ENCODE peak calls at places on chromosome 19, in four cellular contexts. X is T-helper 9 cell, K is cardiac muscle cell, H is IMR-90. T is an unnamed sample.

GRCh38 chr19:49469828-49470614 is 4.0 kb upstream of the FLT3LG start:
- DNase-seq in H (peak; percentile 32), X (peak; percentile 66), K (no peak), T (no peak)

GRCh38 chr19:13139633-13140311 is 10.4 kb downstream of the STX10 start:
- DNase-seq in K (no peak), H (no peak), X (no peak), T (no peak)

GRCh38 chr19:12987190-12987589 is 8.1 kb upstream of the NFIX start:
- DNase-seq in X (no peak), H (no peak), K (no peak), T (no peak)

GRCh38 chr19:48925240-48925843 is 8.2 kb upstream of the DHDH start:
- DNase-seq in H (peak; percentile 91), K (peak; percentile 33), X (no peak), T (no peak)

GRCh38 chr19:4130635-4131438 is 6.9 kb upstream of the MAP2K2 start:
- DNase-seq in K (peak; percentile 65), H (peak; percentile 90), X (no peak), T (no peak)

GRCh38 chr19:33299061-33299665 is 3.2 kb downstream of the CEBPA start:
- DNase-seq in X (no peak), H (no peak), K (no peak), T (peak; percentile 55)

GRCh38 chr19:3176715-3177501 is 1.7 kb upstream of the S1PR4 start:
- DNase-seq in K (no peak), X (peak; percentile 65), H (peak; percentile 67), T (no peak)

GRCh38 chr19:45920458-45920857 is 5.9 kb upstream of the NANOS2 start:
- DNase-seq in X (no peak), H (no peak), K (no peak), T (no peak)

GRCh38 chr19:37114001-37114400 is 35.8 kb downstream of the ZNF420 start:
- DNase-seq in K (no peak), X (no peak), H (no peak), T (no peak)

GRCh38 chr19:11261902-11262839 is at the start of gene DOCK6:
- DNase-seq in K (no peak), H (no peak), X (no peak), T (no peak)

GRCh38 chr19:4161415-4162077 is 8.1 kb downstream of the CREB3L3 start:
- DNase-seq in X (no peak), K (no peak), H (no peak), T (no peak)

GRCh38 chr19:37992761-37993160 is 85.8 kb downstream of the SIPA1L3 start:
- DNase-seq in K (no peak), H (no peak), X (no peak), T (no peak)

GRCh38 chr19:20840371-20840770 is 64.3 kb downstream of the ZNF66 start:
- DNase-seq in H (no peak), X (no peak), K (no peak), T (no peak)

GRCh38 chr19:19628499-19629134 is 597 bp upstream of the LPAR2 start:
- DNase-seq in H (peak; percentile 48), K (peak; percentile 87), X (peak; percentile 31), T (no peak)

GRCh38 chr19:3690551-3691371 is 9.5 kb downstream of the PIP5K1C start:
- DNase-seq in K (no peak), H (no peak), X (no peak), T (no peak)

GRCh38 chr19:27971071-27971470 is 1241.9 kb downstream of the UQCRFS1 start:
- DNase-seq in K (peak; percentile 3), X (no peak), H (no peak), T (no peak)